ENCODE peak calls at places on chromosome 11, in seven cellular contexts. W is NCI-H446; S is skeletal muscle cell; H is left cardiac atrium; N is activated naive CD4-positive, alpha-beta T cell; K is stimulated activated CD8-positive, alpha-beta memory T cell treated with anti-CD3 and anti-CD28 coated beads, Interleukin-7, amount 100 ng/mL, for 1 hour; G is AG08395. M is an unnamed sample.

GRCh38 chr11:3216027-3216525 is 2.5 kb downstream of the MRGPRG start:
- DNase-seq in W (no peak), S (no peak), H (no peak), N (no peak), K (no peak), G (no peak), M (no peak)

GRCh38 chr11:90341986-90342385 is 119.1 kb upstream of the CHORDC1 start:
- DNase-seq in W (no peak), S (no peak), H (no peak), N (no peak), K (no peak), G (no peak), M (no peak)

GRCh38 chr11:62108971-62109391 is 14.8 kb upstream of the INCENP start:
- DNase-seq in W (no peak), S (no peak), H (no peak), N (no peak), K (no peak), G (peak), M (no peak)

GRCh38 chr11:35085766-35086165 is 53.2 kb upstream of the CD44 start:
- DNase-seq in W (no peak), S (no peak), H (peak), N (no peak), K (no peak), G (no peak), M (no peak)

GRCh38 chr11:120413480-120413879 is 77.3 kb downstream of the ARHGEF12 start:
- DNase-seq in W (no peak), S (peak), H (no peak), N (no peak), K (no peak), G (peak), M (no peak)

GRCh38 chr11:59556883-59557205 is 45.5 kb downstream of the OR4D9 start:
- DNase-seq in W (no peak), S (peak), H (no peak), N (no peak), K (no peak), G (no peak), M (peak)

GRCh38 chr11:11135820-11136476 is 217.1 kb downstream of the CSNK2A3 start:
- DNase-seq in W (no peak), S (no peak), H (no peak), N (no peak), K (no peak), G (no peak), M (no peak)

GRCh38 chr11:71095294-71095850 is 157.0 kb downstream of the SHANK2 start:
- DNase-seq in W (no peak), S (no peak), H (no peak), N (no peak), K (no peak), G (no peak), M (no peak)

GRCh38 chr11:76730887-76731286 is 52.3 kb upstream of the TSKU start:
- DNase-seq in W (no peak), S (no peak), H (no peak), N (no peak), K (no peak), G (no peak), M (no peak)

GRCh38 chr11:45569776-45570175 is 95.6 kb downstream of the CHST1 start:
- DNase-seq in W (no peak), S (no peak), H (no peak), N (no peak), K (no peak), G (no peak), M (no peak)

GRCh38 chr11:8040261-8040920 is 40.6 kb upstream of the TUB start:
- DNase-seq in W (no peak), S (no peak), H (no peak), N (no peak), K (no peak), G (no peak), M (no peak)

GRCh38 chr11:12069053-12069676 is 41.2 kb upstream of the MICAL2 start:
- DNase-seq in W (no peak), S (no peak), H (no peak), N (no peak), K (no peak), G (no peak), M (no peak)

GRCh38 chr11:115591380-115591779 is 87.2 kb upstream of the CADM1 start:
- DNase-seq in W (no peak), S (no peak), H (no peak), N (no peak), K (no peak), G (no peak), M (no peak)

GRCh38 chr11:61477126-61477525 is 31.4 kb upstream of the LRRC10B start:
- DNase-seq in W (no peak), S (no peak), H (no peak), N (no peak), K (no peak), G (no peak), M (no peak)

GRCh38 chr11:111996129-111996528 is 29.1 kb upstream of the DLAT start:
- DNase-seq in W (no peak), S (no peak), H (no peak), N (no peak), K (no peak), G (no peak), M (no peak)

GRCh38 chr11:69014084-69014935 is 1.3 kb upstream of the MRGPRF start:
- DNase-seq in W (no peak), S (no peak), H (peak), N (no peak), K (no peak), G (no peak), M (no peak)

GRCh38 chr11:108983621-108984020 is 318.8 kb downstream of the DDX10 start:
- DNase-seq in W (no peak), S (no peak), H (no peak), N (no peak), K (no peak), G (no peak), M (no peak)

GRCh38 chr11:36062796-36063380 is 119.0 kb downstream of the LDLRAD3 start:
- DNase-seq in W (no peak), S (no peak), H (no peak), N (no peak), K (no peak), G (no peak), M (no peak)

GRCh38 chr11:115939726-115940421 is 435.7 kb upstream of the CADM1 start:
- DNase-seq in W (no peak), S (no peak), H (no peak), N (no peak), K (no peak), G (no peak), M (no peak)

GRCh38 chr11:77109236-77110019 is 6.8 kb downstream of the OMP start:
- DNase-seq in W (peak), S (no peak), H (no peak), N (no peak), K (no peak), G (peak), M (no peak)

GRCh38 chr11:128886401-128887119 is 4.6 kb upstream of the KCNJ5 start:
- DNase-seq in W (no peak), S (no peak), H (no peak), N (no peak), K (no peak), G (no peak), M (peak)

GRCh38 chr11:3222003-3222855 is 3.6 kb upstream of the MRGPRG start:
- DNase-seq in W (no peak), S (no peak), H (peak), N (no peak), K (no peak), G (no peak), M (peak)

GRCh38 chr11:17979770-17980371 is 33.0 kb downstream of the SERGEF start:
- DNase-seq in W (peak), S (no peak), H (no peak), N (no peak), K (peak), G (peak), M (peak)

GRCh38 chr11:6586434-6587359 is 16.7 kb downstream of the RRP8 start:
- DNase-seq in W (no peak), S (no peak), H (peak), N (no peak), K (no peak), G (peak), M (no peak)

GRCh38 chr11:123264431-123264780 is 69.4 kb upstream of the CLMP start:
- DNase-seq in W (no peak), S (no peak), H (no peak), N (no peak), K (no peak), G (no peak), M (no peak)

GRCh38 chr11:58513747-58514367 is 6.0 kb upstream of the OR5B21 start:
- DNase-seq in W (no peak), S (no peak), H (peak), N (no peak), K (no peak), G (peak), M (peak)

M was measured in HAP-1.